ENCODE peak calls at places on chromosomes 16 and 17, in seven cellular contexts. Y is kidney epithelial cell; C is effector memory CD8-positive, alpha-beta T cell; S is stimulated activated CD4-positive, alpha-beta T cell treated with anti-CD3 and anti-CD28 coated beads, TNF-alpha, amount 100 ng/mL, for 1 hour; H is A172; E is nephron progenitor cell; J is naive thymus-derived CD8-positive, alpha-beta T cell. K is an unnamed sample.

GRCh38 chr16:59459811-59460210 is 725.7 kb upstream of the GOT2 start:
- DNase-seq in Y (no peak), C (no peak), S (no peak), H (peak; percentile 62), E (no peak), J (no peak), K (no peak)

GRCh38 chr16:85754403-85754802 is 3.5 kb upstream of the C16orf74 start:
- DNase-seq in Y (no peak), C (no peak), S (no peak), H (no peak), E (no peak), J (no peak), K (no peak)

GRCh38 chr16:88424536-88425230 is 28.4 kb upstream of the ZFPM1 start:
- DNase-seq in Y (no peak), C (no peak), S (no peak), H (no peak), E (no peak), J (no peak), K (no peak)

GRCh38 chr16:3171181-3171854 is 16.7 kb upstream of the OR1F1 start:
- DNase-seq in Y (no peak), C (peak; percentile 47), S (no peak), H (no peak), E (no peak), J (no peak), K (no peak)

GRCh38 chr17:30005709-30006320 is 64.4 kb downstream of the EFCAB5 start:
- DNase-seq in Y (no peak), C (no peak), S (no peak), H (peak; percentile 67), E (no peak), J (no peak), K (no peak)

GRCh38 chr17:40862985-40863733 is 3.9 kb downstream of the KRT12 start:
- DNase-seq in Y (no peak), C (no peak), S (no peak), H (no peak), E (peak; percentile 56), J (no peak), K (no peak)

GRCh38 chr16:20868890-20869289 is 31.3 kb downstream of the DCUN1D3 start:
- DNase-seq in Y (no peak), C (no peak), S (no peak), H (peak; percentile 60), E (no peak), J (no peak), K (no peak)

GRCh38 chr16:22240023-22240697 is 34.1 kb downstream of the EEF2K start:
- DNase-seq in Y (no peak), C (no peak), S (no peak), H (no peak), E (no peak), J (no peak), K (no peak)

GRCh38 chr17:68089881-68090280 is 54.3 kb downstream of the KPNA2 start:
- DNase-seq in Y (no peak), C (no peak), S (no peak), H (peak; percentile 64), E (no peak), J (no peak), K (no peak)

GRCh38 chr16:11094075-11094593 is 149.8 kb downstream of the CLEC16A start:
- DNase-seq in Y (no peak), C (no peak), S (no peak), H (no peak), E (no peak), J (no peak), K (peak; percentile 97)

GRCh38 chr16:86466695-86467406 is 43.5 kb upstream of the FOXF1 start:
- DNase-seq in Y (no peak), C (no peak), S (no peak), H (peak; percentile 86), E (no peak), J (no peak), K (no peak)

GRCh38 chr17:32275060-32276042 is 9.7 kb downstream of the RHBDL3 start:
- DNase-seq in Y (peak; percentile 67), C (no peak), S (no peak), H (peak; percentile 96), E (peak; percentile 43), J (no peak), K (no peak)

GRCh38 chr16:57357330-57358151 is 1.0 kb upstream of the CCL22 start:
- DNase-seq in Y (no peak), C (no peak), S (no peak), H (no peak), E (no peak), J (no peak), K (no peak)

GRCh38 chr17:623121-623520 is 91.5 kb downstream of the VPS53 start:
- DNase-seq in Y (no peak), C (no peak), S (no peak), H (no peak), E (no peak), J (no peak), K (no peak)

GRCh38 chr17:6524520-6524919 is 31.8 kb downstream of the PITPNM3 start:
- DNase-seq in Y (peak; percentile 81), C (no peak), S (no peak), H (peak; percentile 86), E (no peak), J (no peak), K (no peak)

GRCh38 chr16:72042157-72042660 is 12.1 kb upstream of the HP start:
- DNase-seq in Y (no peak), C (no peak), S (no peak), H (peak; percentile 35), E (no peak), J (no peak), K (no peak)

GRCh38 chr16:6531067-6531466 is 801.6 kb upstream of the RBFOX1 start:
- DNase-seq in Y (no peak), C (no peak), S (no peak), H (no peak), E (no peak), J (no peak), K (no peak)

GRCh38 chr17:34312080-34312479 is 7.2 kb upstream of the CCL8 start:
- DNase-seq in Y (no peak), C (no peak), S (no peak), H (no peak), E (no peak), J (no peak), K (no peak)

GRCh38 chr17:77709594-77709993 is 248.9 kb upstream of the TNRC6C start:
- DNase-seq in Y (no peak), C (no peak), S (no peak), H (no peak), E (no peak), J (no peak), K (no peak)

GRCh38 chr17:62848334-62848733 is 40.2 kb upstream of the MARCHF10 start:
- DNase-seq in Y (no peak), C (no peak), S (no peak), H (no peak), E (no peak), J (no peak), K (no peak)

GRCh38 chr17:29628619-29629018 is 5.9 kb upstream of the CORO6 start:
- DNase-seq in Y (no peak), C (no peak), S (no peak), H (no peak), E (no peak), J (no peak), K (no peak)

GRCh38 chr16:89315791-89316581 is 98.5 kb downstream of the ZNF778 start:
- DNase-seq in Y (peak; percentile 69), C (peak; percentile 66), S (peak; percentile 61), H (peak; percentile 99), E (no peak), J (peak; percentile 78), K (peak; percentile 91)

GRCh38 chr17:75404739-75405364 is 626 bp downstream of the GRB2 start:
- DNase-seq in Y (no peak), C (peak; percentile 36), S (no peak), H (peak; percentile 30), E (peak; percentile 64), J (peak; percentile 43), K (peak; percentile 44)

GRCh38 chr17:58576679-58577367 is 62.4 kb upstream of the MTMR4 start:
- DNase-seq in Y (no peak), C (no peak), S (no peak), H (peak; percentile 22), E (no peak), J (no peak), K (no peak)

GRCh38 chr16:68416057-68417046 is 32.0 kb downstream of the SMPD3 start:
- DNase-seq in Y (no peak), C (no peak), S (no peak), H (no peak), E (no peak), J (no peak), K (no peak)

GRCh38 chr17:75652934-75653549 is 13.9 kb downstream of the RECQL5 start:
- DNase-seq in Y (no peak), C (no peak), S (no peak), H (peak; percentile 37), E (peak; percentile 61), J (peak; percentile 37), K (peak; percentile 65)

GRCh38 chr16:85360323-85361277 is 248.3 kb upstream of the CIBAR2 start:
- DNase-seq in Y (no peak), C (no peak), S (no peak), H (no peak), E (peak; percentile 37), J (no peak), K (peak; percentile 57)

GRCh38 chr17:50117202-50118040 is 12.5 kb downstream of the SAMD14 start:
- DNase-seq in Y (no peak), C (peak; percentile 57), S (no peak), H (no peak), E (peak; percentile 86), J (peak; percentile 61), K (no peak)

GRCh38 chr16:70730944-70731343 is 45.1 kb upstream of the MTSS2 start:
- DNase-seq in Y (no peak), C (no peak), S (no peak), H (no peak), E (no peak), J (no peak), K (no peak)

GRCh38 chr17:41678907-41679739 is 9.6 kb upstream of the EIF1 start:
- DNase-seq in Y (peak; percentile 80), C (peak; percentile 59), S (peak; percentile 24), H (peak; percentile 95), E (no peak), J (peak; percentile 58), K (peak; percentile 89)